ENCODE peak calls at places on chromosome 19, in six cellular contexts. V is IMR-90, G is H1, T is H9, Y is mesenchymal stem cell, H is trophoblast cell. M is an unnamed sample.
A peak's percentile ranks its signal among the peaks of the same experiment; 100 is the strongest.

GRCh38 chr19:10544242-10544752 is 593 bp downstream of the ATG4D start:
- DNase-seq in V (no peak), G (no peak), T (no peak), Y (peak; percentile 28), H (no peak), M (no peak)

GRCh38 chr19:16067205-16067938 is 8.9 kb upstream of the TPM4 start:
- DNase-seq in V (peak; percentile 87), G (no peak), T (no peak), Y (no peak), H (no peak), M (no peak)

GRCh38 chr19:870963-871401 is 11.5 kb downstream of the CFD start:
- DNase-seq in V (peak; percentile 32), G (no peak), T (no peak), Y (no peak), H (no peak), M (no peak)

GRCh38 chr19:409006-409514 is at the start of gene C2CD4C:
- DNase-seq in V (no peak), G (no peak), T (peak; percentile 41), Y (peak; percentile 19), H (no peak), M (no peak)

GRCh38 chr19:3855321-3855720 is 13.5 kb downstream of the ZFR2 start:
- DNase-seq in V (no peak), G (no peak), T (no peak), Y (no peak), H (no peak), M (no peak)

GRCh38 chr19:1576242-1577089 is 8.3 kb upstream of the MEX3D start:
- DNase-seq in V (no peak), G (no peak), T (no peak), Y (no peak), H (no peak), M (no peak)

GRCh38 chr19:19697589-19697988 is 28.9 kb downstream of the ZNF101 start:
- DNase-seq in V (no peak), G (no peak), T (no peak), Y (no peak), H (no peak), M (no peak)

GRCh38 chr19:15717781-15718180 is 10.0 kb upstream of the OR10H2 start:
- DNase-seq in V (no peak), G (no peak), T (no peak), Y (no peak), H (no peak), M (no peak)

GRCh38 chr19:485583-486236 is 10.6 kb upstream of the MADCAM1 start:
- DNase-seq in V (no peak), G (no peak), T (no peak), Y (peak; percentile 76), H (peak; percentile 12), M (peak; percentile 75)

GRCh38 chr19:32599736-32600157 is 18.8 kb downstream of the PDCD5 start:
- DNase-seq in V (peak; percentile 69), G (no peak), T (no peak), Y (peak; percentile 70), H (peak; percentile 20), M (peak; percentile 40)

GRCh38 chr19:10717356-10718204 is at the start of gene DNM2:
- DNase-seq in V (peak; percentile 100), G (peak; percentile 99), T (peak; percentile 100), Y (peak; percentile 100), H (peak; percentile 99), M (peak; percentile 100)

GRCh38 chr19:39196860-39197562 is at the start of gene NCCRP1:
- DNase-seq in V (no peak), G (no peak), T (peak; percentile 71), Y (no peak), H (no peak), M (peak; percentile 62)

GRCh38 chr19:46372901-46373572 is 26.1 kb downstream of the PPP5C start:
- DNase-seq in V (no peak), G (no peak), T (peak; percentile 76), Y (peak; percentile 76), H (no peak), M (peak; percentile 11)

GRCh38 chr19:54947381-54947780 is at the start of gene NLRP7:
- DNase-seq in V (no peak), G (no peak), T (peak; percentile 51), Y (no peak), H (no peak), M (no peak)

GRCh38 chr19:18507021-18507726 is 14.7 kb downstream of the ELL start:
- DNase-seq in V (no peak), G (no peak), T (no peak), Y (no peak), H (no peak), M (no peak)

GRCh38 chr19:1651548-1652394 is 644 bp downstream of the TCF3 start:
- DNase-seq in V (peak; percentile 23), G (no peak), T (no peak), Y (peak; percentile 41), H (peak; percentile 17), M (peak; percentile 42)

GRCh38 chr19:11288349-11288748 is 7.6 kb upstream of the TSPAN16 start:
- DNase-seq in V (peak; percentile 41), G (no peak), T (no peak), Y (peak; percentile 44), H (no peak), M (no peak)

GRCh38 chr19:16682539-16682938 is 21.6 kb downstream of the TMEM38A start:
- DNase-seq in V (no peak), G (no peak), T (no peak), Y (no peak), H (no peak), M (no peak)

GRCh38 chr19:6697291-6697690 is 23.2 kb downstream of the C3 start:
- DNase-seq in V (no peak), G (no peak), T (no peak), Y (no peak), H (no peak), M (no peak)

GRCh38 chr19:1068111-1069001 is 1.4 kb downstream of the ARHGAP45 start:
- DNase-seq in V (no peak), G (no peak), T (no peak), Y (no peak), H (no peak), M (no peak)

GRCh38 chr19:57161985-57162544 is 5.2 kb downstream of the DUXA start:
- DNase-seq in V (no peak), G (no peak), T (no peak), Y (no peak), H (no peak), M (no peak)

GRCh38 chr19:47839913-47840312 is 18.2 kb downstream of the CRX start:
- DNase-seq in V (no peak), G (no peak), T (peak; percentile 70), Y (no peak), H (no peak), M (no peak)

GRCh38 chr19:47832723-47833122 is 11.0 kb downstream of the CRX start:
- DNase-seq in V (no peak), G (no peak), T (no peak), Y (no peak), H (no peak), M (no peak)

GRCh38 chr19:47839411-47839810 is 17.7 kb downstream of the CRX start:
- DNase-seq in V (no peak), G (no peak), T (no peak), Y (no peak), H (no peak), M (no peak)

GRCh38 chr19:47836038-47836437 is 14.3 kb downstream of the CRX start:
- DNase-seq in V (no peak), G (no peak), T (no peak), Y (no peak), H (no peak), M (no peak)
- H2AFZ ChIP-seq in V (no peak overlapping the region), G (no peak overlapping the region), T (no peak overlapping the region), Y (no peak overlapping the region), H (no peak overlapping the region), M (no peak overlapping the region)

DNA sequence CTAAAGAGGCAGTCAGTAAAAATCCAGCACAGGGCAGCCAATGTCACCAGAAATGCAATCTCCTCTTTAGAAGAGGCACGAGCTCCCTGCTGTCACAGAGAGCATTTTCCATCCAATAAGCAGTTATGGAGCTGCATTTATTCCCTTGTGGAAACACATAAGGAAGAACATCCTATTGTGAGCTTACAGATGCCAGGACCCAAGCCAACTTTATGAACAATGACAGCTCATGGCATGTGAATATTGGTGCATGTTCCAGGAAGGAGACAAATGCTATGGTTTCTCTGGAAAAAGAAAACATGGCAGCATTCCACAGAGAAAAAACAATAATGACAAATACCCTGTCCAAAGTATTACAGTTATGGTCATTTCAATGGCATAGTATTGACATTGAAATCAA is 955.6 kb downstream of the UQCRFS1 start:
- DNase-seq in V (no peak), G (no peak), T (no peak), Y (no peak), H (no peak), M (no peak)
- H2BK120ac ChIP-seq in V (no peak overlapping the region), G (no peak overlapping the region), T (no peak overlapping the region), Y (no peak overlapping the region), H (no peak overlapping the region), M (no peak overlapping the region)

GRCh38 chr19:28701491-28701890 is 511.5 kb downstream of the UQCRFS1 start:
- DNase-seq in V (no peak), G (no peak), T (no peak), Y (no peak), H (no peak), M (no peak)
- H3K4me2 ChIP-seq in V (no peak overlapping the region), G (no peak overlapping the region), T (no peak overlapping the region), Y (no peak overlapping the region), H (no peak overlapping the region), M (no peak overlapping the region)

GRCh38 chr19:35090160-35090794 is 25.3 kb upstream of the FXYD3 start:
- DNase-seq in V (peak; percentile 53), G (no peak), T (peak; percentile 68), Y (peak; percentile 69), H (peak; percentile 29), M (peak; percentile 54)

GRCh38 chr19:35086455-35086854 is 29.2 kb upstream of the FXYD3 start:
- DNase-seq in V (no peak), G (no peak), T (no peak), Y (no peak), H (no peak), M (no peak)

GRCh38 chr19:35087393-35087792 is 28.2 kb upstream of the FXYD3 start:
- DNase-seq in V (no peak), G (no peak), T (no peak), Y (no peak), H (no peak), M (no peak)

GRCh38 chr19:35089554-35089953 is 26.1 kb upstream of the FXYD3 start:
- DNase-seq in V (no peak), G (no peak), T (no peak), Y (no peak), H (no peak), M (no peak)

GRCh38 chr19:35088514-35088913 is 27.1 kb upstream of the FXYD3 start:
- DNase-seq in V (peak; percentile 87), G (no peak), T (no peak), Y (peak; percentile 87), H (peak; percentile 89), M (no peak)
- H2AFZ ChIP-seq in V (peak overlapping the region; percentile 60), G (no peak overlapping the region), T (no peak overlapping the region), Y (no peak overlapping the region), H (no peak overlapping the region), M (no peak overlapping the region)

GRCh38 chr19:29515233-29515619 is 10.6 kb upstream of the VSTM2B start:
- DNase-seq in V (no peak), G (no peak), T (no peak), Y (no peak), H (no peak), M (no peak)
- H2BK120ac ChIP-seq in V (no peak overlapping the region), G (no peak overlapping the region), T (no peak overlapping the region), Y (no peak overlapping the region), H (no peak overlapping the region), M (no peak overlapping the region)